ENCODE peak calls at places on chromosome 19, in seven cellular contexts. F is endothelial cell of umbilical vein, S is BE2C, B is endodermal cell, N is IMR-90, W is breast epithelium, M is heart right ventricle. U is an unnamed sample.

GRCh38 chr19:1651061-1651547 is 1.3 kb downstream of the TCF3 start:
- DNase-seq in B (peak; percentile 81), W (no peak), M (no peak), S (peak; percentile 24), F (peak; percentile 42), N (peak; percentile 16), U (peak; percentile 69)

GRCh38 chr19:55199620-55200204 is 9.6 kb downstream of the PTPRH start:
- DNase-seq in M (no peak), N (no peak), B (no peak), W (no peak), F (no peak), S (no peak), U (no peak)

GRCh38 chr19:49595819-49596404 is 4.9 kb downstream of the PRR12 start:
- DNase-seq in W (no peak), N (no peak), B (no peak), F (no peak), S (no peak), M (no peak), U (no peak)

GRCh38 chr19:45168767-45169351 is 8.1 kb upstream of the NKPD1 start:
- DNase-seq in S (no peak), F (no peak), N (no peak), M (no peak), W (no peak), B (no peak), U (no peak)

GRCh38 chr19:11191273-11191755 is 6.0 kb downstream of the KANK2 start:
- DNase-seq in S (peak; percentile 42), F (peak; percentile 40), B (peak; percentile 63), W (no peak), N (peak; percentile 63), M (peak; percentile 85), U (peak; percentile 53)

GRCh38 chr19:50882188-50882587 is 8.9 kb downstream of the KLK2 start:
- DNase-seq in F (no peak), S (no peak), M (no peak), N (no peak), W (no peak), B (no peak), U (no peak)

GRCh38 chr19:57452307-57452706 is 4.6 kb downstream of the VN1R1 start:
- DNase-seq in N (no peak), W (no peak), S (no peak), F (no peak), B (no peak), M (no peak), U (no peak)

GRCh38 chr19:10553943-10554381 is 10.3 kb downstream of the ATG4D start:
- DNase-seq in B (no peak), W (peak; percentile 45), M (no peak), N (no peak), F (no peak), S (no peak), U (no peak)

GRCh38 chr19:47436712-47437401 is 17.5 kb upstream of the MEIS3 start:
- DNase-seq in S (peak; percentile 88), M (peak; percentile 75), W (peak; percentile 66), F (peak; percentile 55), N (peak; percentile 47), B (peak; percentile 95), U (peak; percentile 78)

GRCh38 chr19:51702754-51703654 is 9.9 kb downstream of the SPACA6 start:
- DNase-seq in F (peak; percentile 15), W (peak; percentile 74), B (peak; percentile 92), M (peak; percentile 33), S (no peak), N (no peak), U (no peak)

GRCh38 chr19:44903602-44904425 is 1.8 kb upstream of the APOE start:
- DNase-seq in S (peak; percentile 82), N (peak; percentile 49), M (peak; percentile 78), W (peak; percentile 70), F (peak; percentile 73), B (peak; percentile 96), U (peak; percentile 65)

GRCh38 chr19:6100284-6100915 is 9.9 kb downstream of the RFX2 start:
- DNase-seq in M (peak; percentile 16), B (no peak), N (no peak), F (peak; percentile 74), S (peak; percentile 25), W (no peak), U (peak; percentile 64)

GRCh38 chr19:41888926-41889325 is 5.9 kb downstream of the ARHGEF1 start:
- DNase-seq in B (no peak), F (no peak), N (no peak), W (no peak), M (no peak), S (no peak), U (no peak)

GRCh38 chr19:7482584-7483439 is 6.0 kb downstream of the PEX11G start:
- DNase-seq in W (no peak), B (peak; percentile 97), F (no peak), N (no peak), S (peak; percentile 87), M (peak; percentile 49), U (peak; percentile 55)

GRCh38 chr19:48341006-48341405 is 15.7 kb downstream of the EMP3 start:
- DNase-seq in S (no peak), W (no peak), N (peak; percentile 61), M (no peak), F (no peak), B (no peak), U (no peak)

GRCh38 chr19:51158474-51159129 is 16.5 kb downstream of the SIGLEC7 start:
- DNase-seq in B (peak; percentile 92), S (peak; percentile 69), N (peak; percentile 7), M (peak; percentile 55), W (peak; percentile 24), F (peak; percentile 12), U (peak; percentile 66)

GRCh38 chr19:51107406-51108065 is 673 bp downstream of the CTU1 start:
- DNase-seq in B (no peak), F (no peak), W (no peak), M (no peak), N (peak; percentile 20), S (no peak), U (peak; percentile 41)

GRCh38 chr19:48724796-48725753 is 5.5 kb upstream of the MAMSTR start:
- DNase-seq in B (peak; percentile 69), N (peak; percentile 93), S (peak; percentile 64), F (peak; percentile 100), M (no peak), W (no peak), U (peak; percentile 98)

GRCh38 chr19:51090471-51090870 is 7.8 kb upstream of the KLK14 start:
- DNase-seq in N (no peak), B (no peak), M (no peak), F (no peak), S (no peak), W (no peak), U (no peak)

GRCh38 chr19:2084993-2085720 is 11.0 kb downstream of the MOB3A start:
- DNase-seq in F (peak; percentile 34), N (no peak), W (peak; percentile 61), M (peak; percentile 59), B (no peak), S (no peak), U (peak; percentile 55)

GRCh38 chr19:12937243-12938053 is 961 bp upstream of the CALR start:
- DNase-seq in F (peak; percentile 75), N (no peak), B (peak; percentile 83), W (no peak), M (no peak), S (peak; percentile 66), U (peak; percentile 70)

GRCh38 chr19:893775-894090 is 449 bp downstream of the RNU6-9 start:
- DNase-seq in N (no peak), F (no peak), B (peak; percentile 58), W (no peak), S (no peak), M (no peak), U (no peak)

GRCh38 chr19:47316513-47316912 is 6.9 kb downstream of the C5AR1 start:
- DNase-seq in F (no peak), N (no peak), B (no peak), W (no peak), S (no peak), M (no peak), U (no peak)

GRCh38 chr19:55075366-55075998 is at the start of gene EPS8L1:
- DNase-seq in M (no peak), W (peak; percentile 76), F (no peak), N (no peak), S (no peak), B (peak; percentile 97), U (no peak)

GRCh38 chr19:52188822-52189744 is 769 bp upstream of the PPP2R1A start:
- DNase-seq in W (peak; percentile 87), M (peak; percentile 99), N (no peak), S (peak; percentile 71), B (no peak), F (no peak), U (no peak)

GRCh38 chr19:24003537-24003936 is 83.5 kb upstream of the ZNF254 start:
- DNase-seq in F (no peak), W (no peak), M (no peak), N (no peak), S (no peak), B (no peak), U (no peak)

GRCh38 chr19:53910170-53910518 is 1.1 kb downstream of the CACNG7 start:
- DNase-seq in W (no peak), M (no peak), F (no peak), B (peak; percentile 81), S (no peak), N (no peak), U (no peak)
- H3K4me3 ChIP-seq in W (no peak overlapping the region), M (no peak overlapping the region), F (no peak overlapping the region), B (peak overlapping the region; percentile 72), S (no peak overlapping the region), N (peak overlapping the region; percentile 61), U (no peak overlapping the region)

GRCh38 chr19:8697671-8698432 is 743 bp downstream of the ACTL9 start:
- DNase-seq in B (peak; percentile 87), S (no peak), W (no peak), N (no peak), F (no peak), M (no peak), U (no peak)
- TF ChIP-seq CTCF in B (peak; percentile 68), S (no peak), W (no peak), N (no peak), F (peak; percentile 15), M (no peak), U (peak; percentile 58)

DNA sequence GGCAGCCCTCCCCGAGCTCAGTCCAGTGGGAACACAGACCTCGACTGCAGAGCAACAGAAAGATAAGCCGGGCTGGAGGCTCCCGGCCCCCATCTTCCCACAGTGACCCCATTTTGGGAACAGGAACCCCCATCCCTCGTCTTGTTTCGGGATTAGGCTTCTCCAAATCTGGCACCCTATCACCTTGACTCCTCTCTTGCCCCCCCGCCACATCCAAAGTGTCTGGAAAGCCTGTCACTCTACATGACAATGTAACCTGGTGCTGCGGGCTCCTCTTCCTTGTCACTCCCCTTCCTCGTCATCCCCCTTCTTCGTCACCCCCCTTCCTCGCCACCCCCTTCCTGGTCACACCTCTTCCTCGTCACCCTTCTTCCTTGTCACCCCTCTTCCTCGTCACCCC is 10.1 kb downstream of the PAK4 start:
- DNase-seq in S (no peak), F (no peak), M (no peak), B (peak; percentile 44), W (no peak), N (no peak), U (no peak)
- H3K36me3 ChIP-seq in S (no peaks in the 10 kb centered on the region), F (no peaks in the 10 kb centered on the region), M (no peaks in the 10 kb centered on the region), B (no peaks in the 10 kb centered on the region), W (no peaks in the 10 kb centered on the region), N (no peaks in the 10 kb centered on the region), U (no peaks in the 10 kb centered on the region)

DNA sequence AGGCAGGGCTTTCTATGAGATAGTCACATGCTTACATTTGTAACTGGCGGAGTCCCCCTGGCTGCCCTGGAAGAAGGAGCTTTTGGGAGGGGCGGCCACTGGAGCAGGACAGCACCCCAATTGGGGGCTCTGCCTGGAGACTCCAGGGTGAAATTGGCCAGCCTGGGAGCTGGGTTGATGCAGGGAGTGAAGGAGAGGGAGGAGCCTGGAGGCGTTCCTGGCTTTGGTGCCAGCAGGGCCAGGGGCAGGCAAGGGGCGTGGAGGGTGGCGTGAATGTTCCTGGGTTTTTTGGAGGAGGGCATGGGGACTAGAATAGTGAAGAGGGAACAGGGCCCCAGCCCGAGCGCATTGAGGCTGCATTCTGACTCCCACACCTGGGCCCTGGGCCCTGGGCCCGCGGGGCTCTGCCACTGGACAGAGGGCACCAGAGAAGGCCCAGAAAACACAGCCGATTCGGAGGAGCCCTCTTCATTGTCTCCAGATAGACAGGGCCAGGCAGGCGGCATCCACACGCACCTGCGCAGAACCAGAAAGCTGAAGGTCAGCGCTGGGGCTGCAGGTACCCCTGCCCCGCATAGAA is 29.5 kb downstream of the COMP start:
- DNase-seq in W (no peak), S (peak; percentile 31), M (no peak), F (no peak), N (no peak), B (no peak), U (no peak)
- H3K4me3 ChIP-seq in W (no peak overlapping the region), S (no peak overlapping the region), M (no peak overlapping the region), F (no peak overlapping the region), N (no peak overlapping the region), B (no peak overlapping the region), U (no peak overlapping the region)

U was measured in A673.